ENCODE peak calls at places on chromosomes 3 and 15, in four cellular contexts. One of them, this sample, is unnamed.

GRCh38 chr3:8143186-8143585 is 358.4 kb upstream of the LMCD1 start:
- DNase-seq in fibroblast of pulmonary artery: no peak
- DNase-seq in NCI-H748 treated with DMSO at 0.1 percent for 48 hours: no peak
- DNase-seq in HT1080: no peak
- DNase-seq in this sample: no peak

GRCh38 chr15:57914350-57915055 is 151.0 kb downstream of the ALDH1A2 start:
- DNase-seq in fibroblast of pulmonary artery: no peak
- DNase-seq in NCI-H748 treated with DMSO at 0.1 percent for 48 hours: no peak
- DNase-seq in HT1080: no peak
- DNase-seq in this sample: no peak

GRCh38 chr15:79010278-79010677 is 65.4 kb upstream of the CTSH start:
- DNase-seq in fibroblast of pulmonary artery: no peak
- DNase-seq in NCI-H748 treated with DMSO at 0.1 percent for 48 hours: no peak
- DNase-seq in HT1080: no peak
- DNase-seq in this sample: no peak

GRCh38 chr3:138426211-138426610 is 8.2 kb upstream of the ESYT3 start:
- DNase-seq in fibroblast of pulmonary artery: peak
- DNase-seq in NCI-H748 treated with DMSO at 0.1 percent for 48 hours: no peak
- DNase-seq in HT1080: no peak
- DNase-seq in this sample: no peak

GRCh38 chr3:27666277-27666676 is 55.8 kb downstream of the EOMES start:
- DNase-seq in fibroblast of pulmonary artery: no peak
- DNase-seq in NCI-H748 treated with DMSO at 0.1 percent for 48 hours: no peak
- DNase-seq in HT1080: no peak
- DNase-seq in this sample: no peak

GRCh38 chr3:186053954-186054353 is 54.9 kb downstream of the ETV5 start:
- DNase-seq in fibroblast of pulmonary artery: peak
- DNase-seq in NCI-H748 treated with DMSO at 0.1 percent for 48 hours: no peak
- DNase-seq in HT1080: peak
- DNase-seq in this sample: no peak

GRCh38 chr3:47356201-47356600 is 24.6 kb upstream of the PTPN23 start:
- DNase-seq in fibroblast of pulmonary artery: no peak
- DNase-seq in NCI-H748 treated with DMSO at 0.1 percent for 48 hours: no peak
- DNase-seq in HT1080: no peak
- DNase-seq in this sample: no peak

GRCh38 chr3:102791641-102792589 is 357.1 kb downstream of the ZPLD1 start:
- DNase-seq in fibroblast of pulmonary artery: no peak
- DNase-seq in NCI-H748 treated with DMSO at 0.1 percent for 48 hours: no peak
- DNase-seq in HT1080: no peak
- DNase-seq in this sample: no peak

GRCh38 chr3:127620637-127621375 is 8.2 kb upstream of the PODXL2 start:
- DNase-seq in fibroblast of pulmonary artery: no peak
- DNase-seq in NCI-H748 treated with DMSO at 0.1 percent for 48 hours: no peak
- DNase-seq in HT1080: no peak
- DNase-seq in this sample: no peak

GRCh38 chr3:40690696-40691597 is 166.2 kb downstream of the ZNF621 start:
- DNase-seq in fibroblast of pulmonary artery: peak
- DNase-seq in NCI-H748 treated with DMSO at 0.1 percent for 48 hours: no peak
- DNase-seq in HT1080: no peak
- DNase-seq in this sample: peak

GRCh38 chr3:66822059-66823009 is 175.8 kb upstream of the KBTBD8 start:
- DNase-seq in fibroblast of pulmonary artery: peak
- DNase-seq in NCI-H748 treated with DMSO at 0.1 percent for 48 hours: peak
- DNase-seq in HT1080: peak
- DNase-seq in this sample: peak

GRCh38 chr15:33623010-33623409 is 312.2 kb downstream of the RYR3 start:
- DNase-seq in fibroblast of pulmonary artery: no peak
- DNase-seq in NCI-H748 treated with DMSO at 0.1 percent for 48 hours: no peak
- DNase-seq in HT1080: no peak
- DNase-seq in this sample: no peak

GRCh38 chr15:40930430-40931299 is 1.5 kb downstream of the DLL4 start:
- DNase-seq in fibroblast of pulmonary artery: peak
- DNase-seq in NCI-H748 treated with DMSO at 0.1 percent for 48 hours: peak
- DNase-seq in HT1080: no peak
- DNase-seq in this sample: no peak

GRCh38 chr3:8952130-8952529 is 11.1 kb downstream of the RAD18 start:
- DNase-seq in fibroblast of pulmonary artery: no peak
- DNase-seq in NCI-H748 treated with DMSO at 0.1 percent for 48 hours: no peak
- DNase-seq in HT1080: no peak
- DNase-seq in this sample: no peak

GRCh38 chr15:67063689-67064606 is 1.5 kb upstream of the SMAD3 start:
- DNase-seq in fibroblast of pulmonary artery: no peak
- DNase-seq in NCI-H748 treated with DMSO at 0.1 percent for 48 hours: no peak
- DNase-seq in HT1080: no peak
- DNase-seq in this sample: no peak

GRCh38 chr3:22900296-22900695 is 302.8 kb upstream of the UBE2E2 start:
- DNase-seq in fibroblast of pulmonary artery: no peak
- DNase-seq in NCI-H748 treated with DMSO at 0.1 percent for 48 hours: no peak
- DNase-seq in HT1080: no peak
- DNase-seq in this sample: no peak

GRCh38 chr3:187327827-187328226 is 36.3 kb upstream of the MASP1 start:
- DNase-seq in fibroblast of pulmonary artery: no peak
- DNase-seq in NCI-H748 treated with DMSO at 0.1 percent for 48 hours: no peak
- DNase-seq in HT1080: no peak
- DNase-seq in this sample: no peak

GRCh38 chr3:99562990-99563607 is 75.3 kb upstream of the COL8A1 start:
- DNase-seq in fibroblast of pulmonary artery: no peak
- DNase-seq in NCI-H748 treated with DMSO at 0.1 percent for 48 hours: no peak
- DNase-seq in HT1080: peak
- DNase-seq in this sample: no peak

GRCh38 chr3:126101521-126101982 is 17.6 kb upstream of the SLC41A3 start:
- DNase-seq in fibroblast of pulmonary artery: no peak
- DNase-seq in NCI-H748 treated with DMSO at 0.1 percent for 48 hours: no peak
- DNase-seq in HT1080: no peak
- DNase-seq in this sample: no peak

GRCh38 chr15:35705885-35706590 is 160.1 kb upstream of the DPH6 start:
- DNase-seq in fibroblast of pulmonary artery: peak
- DNase-seq in NCI-H748 treated with DMSO at 0.1 percent for 48 hours: no peak
- DNase-seq in HT1080: no peak
- DNase-seq in this sample: no peak

This sample was measured in KG1.